ENCODE peak calls at places on chromosomes 6 and 20, in seven cellular contexts. U, C, Q, F, O, K and T are unnamed samples.

GRCh38 chr6:134482585-134483346 is 164.9 kb upstream of the SGK1 start:
- DNase-seq in U (no peak), C (peak; percentile 53), Q (no peak), F (no peak), O (no peak), K (peak; percentile 19), T (no peak)

GRCh38 chr6:52560462-52560861 is 16.4 kb downstream of the TRAM2 start:
- DNase-seq in U (no peak), C (no peak), Q (no peak), F (no peak), O (no peak), K (no peak), T (no peak)

GRCh38 chr6:124928831-124929230 is 33.4 kb upstream of the RNF217 start:
- DNase-seq in U (no peak), C (no peak), Q (no peak), F (no peak), O (no peak), K (no peak), T (no peak)

GRCh38 chr6:106728296-106728870 is 99.0 kb downstream of the QRSL1 start:
- DNase-seq in U (no peak), C (no peak), Q (no peak), F (no peak), O (no peak), K (no peak), T (no peak)

GRCh38 chr6:35722121-35722761 is 14.6 kb upstream of the ARMC12 start:
- DNase-seq in U (no peak), C (peak; percentile 44), Q (no peak), F (no peak), O (peak; percentile 90), K (peak; percentile 52), T (peak; percentile 66)

GRCh38 chr6:116144590-116144989 is 18.7 kb upstream of the COL10A1 start:
- DNase-seq in U (no peak), C (no peak), Q (no peak), F (no peak), O (no peak), K (no peak), T (no peak)

GRCh38 chr6:147180926-147181325 is 23.3 kb upstream of the STXBP5 start:
- DNase-seq in U (no peak), C (no peak), Q (no peak), F (no peak), O (no peak), K (no peak), T (no peak)

GRCh38 chr6:138406443-138406842 is 2.4 kb downstream of the HEBP2 start:
- DNase-seq in U (no peak), C (peak; percentile 28), Q (no peak), F (no peak), O (no peak), K (no peak), T (peak; percentile 57)

GRCh38 chr20:51044796-51045195 is 21.9 kb upstream of the KCNG1 start:
- DNase-seq in U (no peak), C (no peak), Q (no peak), F (no peak), O (no peak), K (no peak), T (no peak)

GRCh38 chr6:119322715-119323350 is 26.7 kb downstream of the MAN1A1 start:
- DNase-seq in U (peak; percentile 40), C (no peak), Q (no peak), F (no peak), O (no peak), K (no peak), T (no peak)

GRCh38 chr6:152293404-152293803 is 343.8 kb downstream of the SYNE1 start:
- DNase-seq in U (no peak), C (no peak), Q (no peak), F (no peak), O (no peak), K (peak; percentile 34), T (no peak)

GRCh38 chr6:43990275-43990626 is 137.0 kb downstream of the MRPL14 start:
- DNase-seq in U (no peak), C (no peak), Q (no peak), F (no peak), O (no peak), K (peak; percentile 47), T (peak; percentile 47)

GRCh38 chr6:99559056-99559455 is 9.4 kb downstream of the CCNC start:
- DNase-seq in U (no peak), C (no peak), Q (no peak), F (no peak), O (no peak), K (no peak), T (no peak)

GRCh38 chr20:10501377-10501776 is 66.3 kb downstream of the SLX4IP start:
- DNase-seq in U (no peak), C (no peak), Q (peak; percentile 71), F (no peak), O (no peak), K (no peak), T (no peak)

GRCh38 chr20:54295686-54296085 is 87.8 kb downstream of the PFDN4 start:
- DNase-seq in U (no peak), C (no peak), Q (no peak), F (no peak), O (no peak), K (no peak), T (no peak)

GRCh38 chr20:64033981-64034493 is 1.9 kb upstream of the C20orf204 start:
- DNase-seq in U (no peak), C (no peak), Q (peak; percentile 64), F (no peak), O (no peak), K (no peak), T (no peak)

GRCh38 chr6:154458565-154459475 is 51.7 kb downstream of the CNKSR3 start:
- DNase-seq in U (no peak), C (no peak), Q (no peak), F (no peak), O (no peak), K (no peak), T (no peak)

GRCh38 chr6:165616116-165616515 is 46.9 kb downstream of the PDE10A start:
- DNase-seq in U (no peak), C (no peak), Q (no peak), F (no peak), O (no peak), K (no peak), T (no peak)
- H3K4me3 ChIP-seq in U (no peak overlapping the region), C (no peak overlapping the region), Q (no peak overlapping the region), F (no peak overlapping the region), O (peak overlapping the region; percentile 26), K (peak overlapping the region; percentile 19), T (no peak overlapping the region)

GRCh38 chr20:40286991-40287531 is 402.0 kb downstream of the MAFB start:
- DNase-seq in U (no peak), C (no peak), Q (peak; percentile 82), F (peak; percentile 87), O (peak; percentile 38), K (peak; percentile 23), T (peak; percentile 51)
- H3K27ac ChIP-seq in U (no peak overlapping the region), C (no peak overlapping the region), Q (no peak overlapping the region), F (peak overlapping the region; percentile 57), O (no peak overlapping the region), K (no peak overlapping the region), T (no peak overlapping the region)

GRCh38 chr6:28643017-28643740 is 117.5 kb downstream of the GPX5 start:
- DNase-seq in U (no peak), C (peak; percentile 90), Q (no peak), F (no peak), O (no peak), K (no peak), T (no peak)
- H3K4me3 ChIP-seq in U (no peak overlapping the region), C (no peak overlapping the region), Q (no peak overlapping the region), F (no peak overlapping the region), O (no peak overlapping the region), K (no peak overlapping the region), T (no peak overlapping the region)

GRCh38 chr20:8388707-8389106 is 256.6 kb downstream of the PLCB1 start:
- DNase-seq in U (no peak), C (no peak), Q (no peak), F (no peak), O (no peak), K (no peak), T (no peak)
- H3K27ac ChIP-seq in U (no peak overlapping the region), C (no peak overlapping the region), Q (no peak overlapping the region), F (no peak overlapping the region), O (no peak overlapping the region), K (no peak overlapping the region), T (no peak overlapping the region)

DNA sequence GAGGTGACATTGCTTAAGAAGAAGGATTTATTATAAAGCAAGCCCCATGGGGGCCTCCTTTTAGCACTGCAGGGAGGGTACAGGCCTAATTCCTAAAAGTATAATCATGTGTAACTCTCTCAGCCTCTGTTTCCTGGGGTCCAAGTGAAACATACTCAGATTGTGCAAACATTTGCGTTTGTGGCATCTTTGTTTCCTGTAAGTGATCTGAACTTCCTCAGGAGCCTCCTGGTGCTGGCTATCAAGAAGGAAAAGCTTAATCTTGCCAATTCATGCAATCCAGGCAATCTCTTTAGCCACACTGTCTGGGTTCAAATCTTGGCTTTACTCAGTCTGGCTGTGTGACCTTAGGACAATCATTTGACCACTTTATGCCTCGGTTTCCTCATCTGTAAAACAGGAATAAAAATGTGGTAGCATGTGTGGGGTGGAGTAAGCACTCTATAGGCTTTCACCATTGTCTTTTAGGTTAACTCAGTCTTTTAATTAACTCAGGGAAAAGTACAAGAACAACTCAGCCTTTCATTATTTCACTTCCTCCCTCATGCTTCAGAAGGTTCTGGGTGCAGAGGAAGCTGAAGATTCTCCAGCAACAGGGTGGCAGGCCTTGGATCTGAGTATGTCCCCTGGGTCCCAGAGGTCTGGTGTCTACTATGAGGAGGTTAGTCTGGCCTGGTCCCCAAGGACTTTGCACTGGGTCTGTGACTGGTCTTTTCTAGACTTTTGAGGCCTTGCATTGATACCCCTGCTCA is 847 bp upstream of the SIRPB2 start:
- DNase-seq in U (no peak), C (no peak), Q (no peak), F (no peak), O (no peak), K (no peak), T (no peak)
- H3K4me3 ChIP-seq in U (no peak overlapping the region), C (no peak overlapping the region), Q (no peak overlapping the region), F (no peak overlapping the region), O (no peak overlapping the region), K (no peak overlapping the region), T (no peak overlapping the region)

GRCh38 chr20:61405007-61405406 is 152.9 kb downstream of the CDH4 start:
- DNase-seq in U (no peak), C (no peak), Q (no peak), F (no peak), O (no peak), K (no peak), T (no peak)
- H3K27ac ChIP-seq in U (no peak overlapping the region), C (no peak overlapping the region), Q (no peak overlapping the region), F (no peak overlapping the region), O (no peak overlapping the region), K (no peak overlapping the region), T (no peak overlapping the region)

DNA sequence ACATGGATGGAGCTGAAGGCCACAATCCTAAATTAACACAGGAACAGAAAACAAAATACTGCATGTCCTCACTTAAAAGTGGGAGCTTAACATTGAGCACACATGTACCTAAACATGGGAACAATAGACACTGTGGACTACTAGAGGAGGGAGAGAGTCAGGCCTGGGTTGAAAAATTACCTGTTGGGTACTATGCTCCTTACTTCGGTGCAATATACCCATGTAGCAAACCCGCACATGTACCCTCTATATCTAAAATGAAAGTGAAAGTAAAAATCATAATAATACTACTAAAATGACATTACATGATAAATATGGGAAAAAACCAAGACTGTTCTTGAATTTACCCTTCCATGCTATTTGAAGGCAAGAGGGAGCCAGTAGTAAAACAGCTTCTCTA is 1273.8 kb upstream of the ADGRB3 start:
- DNase-seq in U (no peak), C (no peak), Q (no peak), F (no peak), O (no peak), K (no peak), T (no peak)
- H3K4me3 ChIP-seq in U (no peak overlapping the region), C (no peak overlapping the region), Q (no peak overlapping the region), F (no peak overlapping the region), O (no peak overlapping the region), K (no peak overlapping the region), T (no peak overlapping the region)

GRCh38 chr6:26473758-26474438 is 16.1 kb downstream of the BTN2A1 start:
- DNase-seq in U (peak; percentile 72), C (peak; percentile 74), Q (peak; percentile 82), F (peak; percentile 92), O (peak; percentile 62), K (peak; percentile 86), T (peak; percentile 86)
- H3K27ac ChIP-seq in U (peak overlapping the region; percentile 94), C (peak overlapping the region; percentile 47), Q (peak overlapping the region; percentile 93), F (peak overlapping the region; percentile 91), O (peak overlapping the region; percentile 4), K (peak overlapping the region; percentile 98), T (peak overlapping the region; percentile 94)